ENCODE peak calls at places on chromosomes 7 and 10, in nine cellular contexts. One of them, this sample, is unnamed.

GRCh38 chr7:15288746-15289145 is 273.1 kb downstream of the AGMO start:
- DNase-seq in activated CD8-positive, alpha-beta memory T cell treated with anti-CD3 and anti-CD28 coated beads, Interleukin-2, amount 50 U/mL, for 48 hours: no peak
- DNase-seq in GM04504: no peak
- DNase-seq in neural crest cell: no peak
- DNase-seq in AG20443: no peak
- DNase-seq in GF-D8: no peak
- DNase-seq in choroid plexus epithelial cell: peak; percentile 11
- DNase-seq in Right ventricle myocardium superior: no peak
- DNase-seq in NCI-H1417 treated with DMSO at 0.1 percent for 48 hours: no peak
- DNase-seq in this sample: no peak

GRCh38 chr10:73836427-73836826 is 25.0 kb upstream of the NDST2 start:
- DNase-seq in activated CD8-positive, alpha-beta memory T cell treated with anti-CD3 and anti-CD28 coated beads, Interleukin-2, amount 50 U/mL, for 48 hours: no peak
- DNase-seq in neural crest cell: no peak
- DNase-seq in Right ventricle myocardium superior: no peak
- DNase-seq in GM04504: no peak
- DNase-seq in GF-D8: no peak
- DNase-seq in NCI-H1417 treated with DMSO at 0.1 percent for 48 hours: no peak
- DNase-seq in choroid plexus epithelial cell: no peak
- DNase-seq in AG20443: no peak
- DNase-seq in this sample: no peak

GRCh38 chr7:69476416-69476815 is 121.9 kb upstream of the AUTS2 start:
- DNase-seq in activated CD8-positive, alpha-beta memory T cell treated with anti-CD3 and anti-CD28 coated beads, Interleukin-2, amount 50 U/mL, for 48 hours: no peak
- DNase-seq in AG20443: peak; percentile 77
- DNase-seq in choroid plexus epithelial cell: peak; percentile 25
- DNase-seq in GM04504: no peak
- DNase-seq in neural crest cell: no peak
- DNase-seq in NCI-H1417 treated with DMSO at 0.1 percent for 48 hours: no peak
- DNase-seq in GF-D8: no peak
- DNase-seq in Right ventricle myocardium superior: no peak
- DNase-seq in this sample: no peak

GRCh38 chr10:132204781-132205473 is 18.2 kb downstream of the DPYSL4 start:
- DNase-seq in GM04504: no peak
- DNase-seq in GF-D8: no peak
- DNase-seq in Right ventricle myocardium superior: peak; percentile 26
- DNase-seq in NCI-H1417 treated with DMSO at 0.1 percent for 48 hours: no peak
- DNase-seq in neural crest cell: no peak
- DNase-seq in AG20443: no peak
- DNase-seq in choroid plexus epithelial cell: no peak
- DNase-seq in activated CD8-positive, alpha-beta memory T cell treated with anti-CD3 and anti-CD28 coated beads, Interleukin-2, amount 50 U/mL, for 48 hours: no peak
- DNase-seq in this sample: no peak

GRCh38 chr7:46191776-46192175 is 270.7 kb upstream of the IGFBP3 start:
- DNase-seq in AG20443: peak; percentile 59
- DNase-seq in activated CD8-positive, alpha-beta memory T cell treated with anti-CD3 and anti-CD28 coated beads, Interleukin-2, amount 50 U/mL, for 48 hours: no peak
- DNase-seq in Right ventricle myocardium superior: no peak
- DNase-seq in NCI-H1417 treated with DMSO at 0.1 percent for 48 hours: no peak
- DNase-seq in GM04504: no peak
- DNase-seq in GF-D8: no peak
- DNase-seq in choroid plexus epithelial cell: no peak
- DNase-seq in neural crest cell: no peak
- DNase-seq in this sample: peak; percentile 5

GRCh38 chr7:101948650-101949049 is 131.2 kb downstream of the CUX1 start:
- DNase-seq in NCI-H1417 treated with DMSO at 0.1 percent for 48 hours: no peak
- DNase-seq in GM04504: no peak
- DNase-seq in Right ventricle myocardium superior: peak; percentile 40
- DNase-seq in choroid plexus epithelial cell: no peak
- DNase-seq in AG20443: no peak
- DNase-seq in neural crest cell: no peak
- DNase-seq in GF-D8: no peak
- DNase-seq in activated CD8-positive, alpha-beta memory T cell treated with anti-CD3 and anti-CD28 coated beads, Interleukin-2, amount 50 U/mL, for 48 hours: no peak
- DNase-seq in this sample: no peak

GRCh38 chr10:18684416-18684815 is 25.2 kb downstream of the ARL5B start:
- DNase-seq in NCI-H1417 treated with DMSO at 0.1 percent for 48 hours: no peak
- DNase-seq in activated CD8-positive, alpha-beta memory T cell treated with anti-CD3 and anti-CD28 coated beads, Interleukin-2, amount 50 U/mL, for 48 hours: no peak
- DNase-seq in GF-D8: no peak
- DNase-seq in GM04504: no peak
- DNase-seq in Right ventricle myocardium superior: no peak
- DNase-seq in AG20443: no peak
- DNase-seq in neural crest cell: no peak
- DNase-seq in choroid plexus epithelial cell: no peak
- DNase-seq in this sample: no peak

GRCh38 chr7:98613601-98614425 is 3.3 kb upstream of the NPTX2 start:
- DNase-seq in NCI-H1417 treated with DMSO at 0.1 percent for 48 hours: no peak
- DNase-seq in neural crest cell: peak; percentile 59
- DNase-seq in Right ventricle myocardium superior: no peak
- DNase-seq in choroid plexus epithelial cell: peak; percentile 28
- DNase-seq in GF-D8: no peak
- DNase-seq in GM04504: no peak
- DNase-seq in AG20443: no peak
- DNase-seq in activated CD8-positive, alpha-beta memory T cell treated with anti-CD3 and anti-CD28 coated beads, Interleukin-2, amount 50 U/mL, for 48 hours: no peak
- DNase-seq in this sample: peak; percentile 29

GRCh38 chr10:63236113-63236935 is 103.2 kb downstream of the NRBF2 start:
- DNase-seq in GM04504: peak; percentile 84
- DNase-seq in Right ventricle myocardium superior: no peak
- DNase-seq in AG20443: peak; percentile 72
- DNase-seq in GF-D8: peak; percentile 74
- DNase-seq in choroid plexus epithelial cell: peak; percentile 93
- DNase-seq in NCI-H1417 treated with DMSO at 0.1 percent for 48 hours: no peak
- DNase-seq in activated CD8-positive, alpha-beta memory T cell treated with anti-CD3 and anti-CD28 coated beads, Interleukin-2, amount 50 U/mL, for 48 hours: no peak
- DNase-seq in neural crest cell: no peak
- DNase-seq in this sample: peak; percentile 97

GRCh38 chr10:13404305-13404759 is 56.2 kb upstream of the SEPHS1 start:
- DNase-seq in choroid plexus epithelial cell: no peak
- DNase-seq in AG20443: no peak
- DNase-seq in activated CD8-positive, alpha-beta memory T cell treated with anti-CD3 and anti-CD28 coated beads, Interleukin-2, amount 50 U/mL, for 48 hours: no peak
- DNase-seq in Right ventricle myocardium superior: no peak
- DNase-seq in GM04504: no peak
- DNase-seq in GF-D8: no peak
- DNase-seq in NCI-H1417 treated with DMSO at 0.1 percent for 48 hours: no peak
- DNase-seq in neural crest cell: no peak
- DNase-seq in this sample: peak; percentile 88

GRCh38 chr7:50632561-50633413 is 67.6 kb upstream of the DDC start:
- DNase-seq in neural crest cell: peak; percentile 40
- DNase-seq in AG20443: peak; percentile 60
- DNase-seq in NCI-H1417 treated with DMSO at 0.1 percent for 48 hours: no peak
- DNase-seq in Right ventricle myocardium superior: no peak
- DNase-seq in activated CD8-positive, alpha-beta memory T cell treated with anti-CD3 and anti-CD28 coated beads, Interleukin-2, amount 50 U/mL, for 48 hours: peak; percentile 72
- DNase-seq in GM04504: no peak
- DNase-seq in choroid plexus epithelial cell: peak; percentile 75
- DNase-seq in GF-D8: no peak
- DNase-seq in this sample: peak; percentile 60

GRCh38 chr7:23380556-23380955 is 81.4 kb downstream of the MALSU1 start:
- DNase-seq in choroid plexus epithelial cell: no peak
- DNase-seq in Right ventricle myocardium superior: no peak
- DNase-seq in AG20443: no peak
- DNase-seq in GF-D8: no peak
- DNase-seq in neural crest cell: no peak
- DNase-seq in GM04504: no peak
- DNase-seq in NCI-H1417 treated with DMSO at 0.1 percent for 48 hours: no peak
- DNase-seq in activated CD8-positive, alpha-beta memory T cell treated with anti-CD3 and anti-CD28 coated beads, Interleukin-2, amount 50 U/mL, for 48 hours: no peak
- DNase-seq in this sample: no peak

GRCh38 chr10:93431361-93431760 is 50.8 kb downstream of the MYOF start:
- DNase-seq in choroid plexus epithelial cell: no peak
- DNase-seq in activated CD8-positive, alpha-beta memory T cell treated with anti-CD3 and anti-CD28 coated beads, Interleukin-2, amount 50 U/mL, for 48 hours: no peak
- DNase-seq in GF-D8: no peak
- DNase-seq in AG20443: no peak
- DNase-seq in NCI-H1417 treated with DMSO at 0.1 percent for 48 hours: no peak
- DNase-seq in Right ventricle myocardium superior: no peak
- DNase-seq in neural crest cell: no peak
- DNase-seq in GM04504: no peak
- DNase-seq in this sample: no peak

GRCh38 chr7:144391823-144392255 is 11.7 kb downstream of the NOBOX start:
- DNase-seq in AG20443: peak; percentile 72
- DNase-seq in GM04504: peak; percentile 26
- DNase-seq in Right ventricle myocardium superior: no peak
- DNase-seq in activated CD8-positive, alpha-beta memory T cell treated with anti-CD3 and anti-CD28 coated beads, Interleukin-2, amount 50 U/mL, for 48 hours: no peak
- DNase-seq in choroid plexus epithelial cell: peak; percentile 77
- DNase-seq in NCI-H1417 treated with DMSO at 0.1 percent for 48 hours: no peak
- DNase-seq in GF-D8: peak; percentile 40
- DNase-seq in neural crest cell: peak; percentile 8
- DNase-seq in this sample: peak; percentile 66

GRCh38 chr7:35869810-35870209 is 69.0 kb downstream of the SEPTIN7 start:
- DNase-seq in AG20443: no peak
- DNase-seq in GF-D8: no peak
- DNase-seq in neural crest cell: no peak
- DNase-seq in choroid plexus epithelial cell: peak; percentile 46
- DNase-seq in activated CD8-positive, alpha-beta memory T cell treated with anti-CD3 and anti-CD28 coated beads, Interleukin-2, amount 50 U/mL, for 48 hours: no peak
- DNase-seq in Right ventricle myocardium superior: no peak
- DNase-seq in GM04504: peak; percentile 70
- DNase-seq in NCI-H1417 treated with DMSO at 0.1 percent for 48 hours: no peak
- DNase-seq in this sample: peak; percentile 68

GRCh38 chr10:32232378-32232777 is 114.6 kb downstream of the EPC1 start:
- DNase-seq in neural crest cell: no peak
- DNase-seq in GM04504: no peak
- DNase-seq in GF-D8: no peak
- DNase-seq in activated CD8-positive, alpha-beta memory T cell treated with anti-CD3 and anti-CD28 coated beads, Interleukin-2, amount 50 U/mL, for 48 hours: no peak
- DNase-seq in Right ventricle myocardium superior: no peak
- DNase-seq in AG20443: no peak
- DNase-seq in choroid plexus epithelial cell: no peak
- DNase-seq in NCI-H1417 treated with DMSO at 0.1 percent for 48 hours: no peak
- DNase-seq in this sample: no peak

GRCh38 chr7:4683884-4684565 is 1.9 kb downstream of the FOXK1 start:
- DNase-seq in choroid plexus epithelial cell: peak; percentile 77
- DNase-seq in AG20443: peak; percentile 72
- DNase-seq in neural crest cell: no peak
- DNase-seq in Right ventricle myocardium superior: peak; percentile 83
- DNase-seq in NCI-H1417 treated with DMSO at 0.1 percent for 48 hours: no peak
- DNase-seq in activated CD8-positive, alpha-beta memory T cell treated with anti-CD3 and anti-CD28 coated beads, Interleukin-2, amount 50 U/mL, for 48 hours: peak; percentile 58
- DNase-seq in GF-D8: no peak
- DNase-seq in GM04504: no peak
- DNase-seq in this sample: peak; percentile 86

GRCh38 chr7:38410056-38410455 is 136.6 kb upstream of the TARP start:
- DNase-seq in neural crest cell: no peak
- DNase-seq in AG20443: no peak
- DNase-seq in GM04504: no peak
- DNase-seq in choroid plexus epithelial cell: no peak
- DNase-seq in GF-D8: no peak
- DNase-seq in activated CD8-positive, alpha-beta memory T cell treated with anti-CD3 and anti-CD28 coated beads, Interleukin-2, amount 50 U/mL, for 48 hours: no peak
- DNase-seq in NCI-H1417 treated with DMSO at 0.1 percent for 48 hours: no peak
- DNase-seq in Right ventricle myocardium superior: no peak
- DNase-seq in this sample: no peak

GRCh38 chr10:12097791-12098190 is 29.0 kb downstream of the DHTKD1 start:
- DNase-seq in NCI-H1417 treated with DMSO at 0.1 percent for 48 hours: no peak
- DNase-seq in GM04504: no peak
- DNase-seq in neural crest cell: no peak
- DNase-seq in AG20443: no peak
- DNase-seq in Right ventricle myocardium superior: no peak
- DNase-seq in GF-D8: no peak
- DNase-seq in choroid plexus epithelial cell: peak; percentile 56
- DNase-seq in activated CD8-positive, alpha-beta memory T cell treated with anti-CD3 and anti-CD28 coated beads, Interleukin-2, amount 50 U/mL, for 48 hours: no peak
- DNase-seq in this sample: peak; percentile 29

GRCh38 chr10:130438861-130439260 is 302.7 kb downstream of the GLRX3 start:
- DNase-seq in choroid plexus epithelial cell: no peak
- DNase-seq in neural crest cell: no peak
- DNase-seq in Right ventricle myocardium superior: no peak
- DNase-seq in AG20443: no peak
- DNase-seq in GF-D8: no peak
- DNase-seq in activated CD8-positive, alpha-beta memory T cell treated with anti-CD3 and anti-CD28 coated beads, Interleukin-2, amount 50 U/mL, for 48 hours: peak; percentile 12
- DNase-seq in NCI-H1417 treated with DMSO at 0.1 percent for 48 hours: no peak
- DNase-seq in GM04504: no peak
- DNase-seq in this sample: no peak

GRCh38 chr10:132499367-132499685 is 38.3 kb upstream of the INPP5A start:
- DNase-seq in GM04504: no peak
- DNase-seq in choroid plexus epithelial cell: no peak
- DNase-seq in neural crest cell: no peak
- DNase-seq in AG20443: no peak
- DNase-seq in activated CD8-positive, alpha-beta memory T cell treated with anti-CD3 and anti-CD28 coated beads, Interleukin-2, amount 50 U/mL, for 48 hours: no peak
- DNase-seq in NCI-H1417 treated with DMSO at 0.1 percent for 48 hours: no peak
- DNase-seq in Right ventricle myocardium superior: peak; percentile 10
- DNase-seq in GF-D8: no peak
- DNase-seq in this sample: no peak

GRCh38 chr7:77684030-77684429 is 12.2 kb upstream of the RSBN1L start:
- DNase-seq in NCI-H1417 treated with DMSO at 0.1 percent for 48 hours: no peak
- DNase-seq in AG20443: peak; percentile 74
- DNase-seq in activated CD8-positive, alpha-beta memory T cell treated with anti-CD3 and anti-CD28 coated beads, Interleukin-2, amount 50 U/mL, for 48 hours: no peak
- DNase-seq in Right ventricle myocardium superior: peak; percentile 48
- DNase-seq in GM04504: no peak
- DNase-seq in choroid plexus epithelial cell: peak; percentile 99
- DNase-seq in GF-D8: no peak
- DNase-seq in neural crest cell: no peak
- DNase-seq in this sample: peak; percentile 71

GRCh38 chr7:92496876-92497275 is 19.1 kb upstream of the ERVW-1 start:
- DNase-seq in Right ventricle myocardium superior: no peak
- DNase-seq in choroid plexus epithelial cell: peak; percentile 41
- DNase-seq in GF-D8: no peak
- DNase-seq in NCI-H1417 treated with DMSO at 0.1 percent for 48 hours: no peak
- DNase-seq in activated CD8-positive, alpha-beta memory T cell treated with anti-CD3 and anti-CD28 coated beads, Interleukin-2, amount 50 U/mL, for 48 hours: no peak
- DNase-seq in neural crest cell: no peak
- DNase-seq in GM04504: no peak
- DNase-seq in AG20443: no peak
- DNase-seq in this sample: no peak

GRCh38 chr10:79178614-79179403 is 110.0 kb downstream of the ZMIZ1 start:
- DNase-seq in Right ventricle myocardium superior: no peak
- DNase-seq in GM04504: peak; percentile 58
- DNase-seq in AG20443: peak; percentile 73
- DNase-seq in choroid plexus epithelial cell: peak; percentile 83
- DNase-seq in NCI-H1417 treated with DMSO at 0.1 percent for 48 hours: peak; percentile 16
- DNase-seq in neural crest cell: no peak
- DNase-seq in GF-D8: peak; percentile 80
- DNase-seq in activated CD8-positive, alpha-beta memory T cell treated with anti-CD3 and anti-CD28 coated beads, Interleukin-2, amount 50 U/mL, for 48 hours: no peak
- DNase-seq in this sample: peak; percentile 89

GRCh38 chr10:10824611-10825148 is 193.0 kb upstream of the CELF2 start:
- DNase-seq in GF-D8: no peak
- DNase-seq in choroid plexus epithelial cell: peak; percentile 97
- DNase-seq in neural crest cell: no peak
- DNase-seq in GM04504: no peak
- DNase-seq in Right ventricle myocardium superior: peak; percentile 63
- DNase-seq in AG20443: peak; percentile 61
- DNase-seq in NCI-H1417 treated with DMSO at 0.1 percent for 48 hours: no peak
- DNase-seq in activated CD8-positive, alpha-beta memory T cell treated with anti-CD3 and anti-CD28 coated beads, Interleukin-2, amount 50 U/mL, for 48 hours: no peak
- DNase-seq in this sample: peak; percentile 80

GRCh38 chr10:132675031-132675740 is 110.8 kb downstream of the NKX6-2 start:
- DNase-seq in NCI-H1417 treated with DMSO at 0.1 percent for 48 hours: no peak
- DNase-seq in GF-D8: no peak
- DNase-seq in activated CD8-positive, alpha-beta memory T cell treated with anti-CD3 and anti-CD28 coated beads, Interleukin-2, amount 50 U/mL, for 48 hours: no peak
- DNase-seq in neural crest cell: no peak
- DNase-seq in AG20443: no peak
- DNase-seq in GM04504: no peak
- DNase-seq in Right ventricle myocardium superior: peak; percentile 29
- DNase-seq in choroid plexus epithelial cell: no peak
- DNase-seq in this sample: no peak

GRCh38 chr7:83427929-83428328 is 221.0 kb downstream of the SEMA3E start:
- DNase-seq in AG20443: no peak
- DNase-seq in neural crest cell: no peak
- DNase-seq in GM04504: no peak
- DNase-seq in activated CD8-positive, alpha-beta memory T cell treated with anti-CD3 and anti-CD28 coated beads, Interleukin-2, amount 50 U/mL, for 48 hours: no peak
- DNase-seq in NCI-H1417 treated with DMSO at 0.1 percent for 48 hours: no peak
- DNase-seq in Right ventricle myocardium superior: no peak
- DNase-seq in choroid plexus epithelial cell: peak; percentile 36
- DNase-seq in GF-D8: no peak
- DNase-seq in this sample: no peak

GRCh38 chr7:36961691-36962090 is 237.4 kb upstream of the AOAH start:
- DNase-seq in AG20443: no peak
- DNase-seq in choroid plexus epithelial cell: no peak
- DNase-seq in GM04504: no peak
- DNase-seq in NCI-H1417 treated with DMSO at 0.1 percent for 48 hours: no peak
- DNase-seq in Right ventricle myocardium superior: no peak
- DNase-seq in activated CD8-positive, alpha-beta memory T cell treated with anti-CD3 and anti-CD28 coated beads, Interleukin-2, amount 50 U/mL, for 48 hours: no peak
- DNase-seq in neural crest cell: no peak
- DNase-seq in GF-D8: no peak
- DNase-seq in this sample: no peak

GRCh38 chr7:1708640-1709249 is 38.7 kb downstream of the ELFN1 start:
- DNase-seq in Right ventricle myocardium superior: no peak
- DNase-seq in NCI-H1417 treated with DMSO at 0.1 percent for 48 hours: no peak
- DNase-seq in choroid plexus epithelial cell: no peak
- DNase-seq in activated CD8-positive, alpha-beta memory T cell treated with anti-CD3 and anti-CD28 coated beads, Interleukin-2, amount 50 U/mL, for 48 hours: no peak
- DNase-seq in AG20443: no peak
- DNase-seq in GF-D8: no peak
- DNase-seq in GM04504: no peak
- DNase-seq in neural crest cell: no peak
- DNase-seq in this sample: no peak

GRCh38 chr7:99249985-99250575 is 22.6 kb upstream of the MYH16 start:
- DNase-seq in neural crest cell: no peak
- DNase-seq in NCI-H1417 treated with DMSO at 0.1 percent for 48 hours: no peak
- DNase-seq in Right ventricle myocardium superior: no peak
- DNase-seq in choroid plexus epithelial cell: no peak
- DNase-seq in GF-D8: no peak
- DNase-seq in GM04504: no peak
- DNase-seq in activated CD8-positive, alpha-beta memory T cell treated with anti-CD3 and anti-CD28 coated beads, Interleukin-2, amount 50 U/mL, for 48 hours: no peak
- DNase-seq in AG20443: no peak
- DNase-seq in this sample: no peak

GRCh38 chr7:115306541-115306940 is 384.6 kb downstream of the MDFIC start:
- DNase-seq in NCI-H1417 treated with DMSO at 0.1 percent for 48 hours: no peak
- DNase-seq in neural crest cell: no peak
- DNase-seq in GM04504: no peak
- DNase-seq in Right ventricle myocardium superior: no peak
- DNase-seq in activated CD8-positive, alpha-beta memory T cell treated with anti-CD3 and anti-CD28 coated beads, Interleukin-2, amount 50 U/mL, for 48 hours: no peak
- DNase-seq in AG20443: no peak
- DNase-seq in GF-D8: no peak
- DNase-seq in choroid plexus epithelial cell: no peak
- DNase-seq in this sample: no peak